ENCODE peak calls at places on chromosome 22, in five cellular contexts. One of them, this sample, is unnamed.

GRCh38 chr22:35947794-35948425 is 80.7 kb downstream of the RBFOX2 start:
- DNase-seq in heart right ventricle: no peak
- DNase-seq in lower leg skin: no peak
- DNase-seq in fibroblast of villous mesenchyme: no peak
- DNase-seq in BJ: no peak
- DNase-seq in this sample: peak

GRCh38 chr22:26770624-26771023 is 113.2 kb downstream of the MIAT start:
- DNase-seq in BJ: no peak
- DNase-seq in fibroblast of villous mesenchyme: peak
- DNase-seq in heart right ventricle: no peak
- DNase-seq in lower leg skin: no peak
- DNase-seq in this sample: no peak

GRCh38 chr22:36258750-36259619 is 6.1 kb downstream of the APOL1 start:
- DNase-seq in lower leg skin: no peak
- DNase-seq in heart right ventricle: no peak
- DNase-seq in fibroblast of villous mesenchyme: peak
- DNase-seq in BJ: no peak
- DNase-seq in this sample: peak

GRCh38 chr22:42519544-42520237 is at the start of gene RRP7A:
- DNase-seq in heart right ventricle: peak
- DNase-seq in fibroblast of villous mesenchyme: peak
- DNase-seq in lower leg skin: peak
- DNase-seq in BJ: no peak
- DNase-seq in this sample: peak

GRCh38 chr22:36075230-36075629 is 46.6 kb upstream of the RBFOX2 start:
- DNase-seq in heart right ventricle: no peak
- DNase-seq in BJ: no peak
- DNase-seq in fibroblast of villous mesenchyme: no peak
- DNase-seq in lower leg skin: no peak
- DNase-seq in this sample: no peak

GRCh38 chr22:46726066-46726985 is 11.7 kb downstream of the CERK start:
- DNase-seq in heart right ventricle: no peak
- DNase-seq in BJ: peak
- DNase-seq in lower leg skin: no peak
- DNase-seq in fibroblast of villous mesenchyme: peak
- DNase-seq in this sample: peak

GRCh38 chr22:49107961-49108530 is 719.6 kb downstream of the BRD1 start:
- DNase-seq in BJ: no peak
- DNase-seq in lower leg skin: peak
- DNase-seq in heart right ventricle: no peak
- DNase-seq in fibroblast of villous mesenchyme: no peak
- DNase-seq in this sample: no peak

GRCh38 chr22:35343664-35344550 is 37.0 kb upstream of the HMOX1 start:
- DNase-seq in lower leg skin: no peak
- DNase-seq in fibroblast of villous mesenchyme: no peak
- DNase-seq in heart right ventricle: no peak
- DNase-seq in BJ: no peak
- DNase-seq in this sample: no peak

GRCh38 chr22:49850021-49850911 is 3.4 kb upstream of the ZBED4 start:
- DNase-seq in fibroblast of villous mesenchyme: no peak
- DNase-seq in BJ: no peak
- DNase-seq in lower leg skin: no peak
- DNase-seq in heart right ventricle: no peak
- DNase-seq in this sample: no peak

GRCh38 chr22:27337676-27338075 is 463.9 kb downstream of the MN1 start:
- DNase-seq in lower leg skin: no peak
- DNase-seq in BJ: no peak
- DNase-seq in fibroblast of villous mesenchyme: no peak
- DNase-seq in heart right ventricle: no peak
- DNase-seq in this sample: no peak

GRCh38 chr22:39490966-39491680 is 11.0 kb upstream of the MIEF1 start:
- DNase-seq in heart right ventricle: no peak
- DNase-seq in fibroblast of villous mesenchyme: no peak
- DNase-seq in BJ: no peak
- DNase-seq in lower leg skin: no peak
- DNase-seq in this sample: no peak
- H3K4me3 ChIP-seq in heart right ventricle: no peak
- H3K4me3 ChIP-seq in fibroblast of villous mesenchyme: no peak
- H3K4me3 ChIP-seq in BJ: no peak
- H3K4me3 ChIP-seq in lower leg skin: no peak
- H3K4me3 ChIP-seq in this sample: no peak

DNA sequence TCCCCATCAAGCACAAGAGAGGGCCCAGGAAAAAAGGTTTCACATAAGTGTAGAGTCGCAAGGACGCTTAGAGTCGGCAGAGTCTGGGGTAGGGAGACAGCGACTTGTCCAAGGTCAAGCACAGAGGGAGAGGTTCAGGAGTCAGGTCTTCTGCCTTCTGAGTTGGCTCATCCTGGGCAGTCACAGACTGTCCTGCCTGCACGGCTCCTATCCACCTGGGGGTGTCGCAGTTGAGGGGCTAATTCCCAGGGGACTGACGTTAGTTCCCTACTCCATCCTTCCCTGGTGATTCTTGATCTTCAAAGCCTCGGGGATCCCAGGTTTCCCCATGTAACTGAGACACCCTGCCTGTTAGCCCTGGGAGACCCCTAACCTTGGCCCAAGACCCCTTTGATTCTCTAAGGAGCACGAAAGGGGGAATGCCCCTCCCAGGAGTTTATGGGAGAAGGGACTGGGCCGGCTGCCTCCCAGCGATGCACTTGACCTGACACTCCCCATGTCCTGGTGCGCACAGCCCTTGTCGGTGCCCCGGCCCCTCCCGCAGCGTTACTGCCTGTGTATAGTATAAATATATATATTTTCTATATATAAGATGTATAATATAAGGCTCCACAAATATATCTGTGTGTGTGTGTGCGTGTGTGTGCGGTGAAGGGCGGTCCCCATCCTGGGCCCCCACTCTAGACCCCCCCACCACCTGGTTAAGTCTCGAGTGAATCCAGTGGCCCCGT is 14.7 kb upstream of the TAB1 start:
- DNase-seq in BJ: no peak
- DNase-seq in lower leg skin: no peak
- DNase-seq in fibroblast of villous mesenchyme: peak
- DNase-seq in heart right ventricle: no peak
- DNase-seq in this sample: no peak
- TF ChIP-seq CTCF in BJ: peak
- TF ChIP-seq CTCF in lower leg skin: no peak
- TF ChIP-seq CTCF in fibroblast of villous mesenchyme: peak
- TF ChIP-seq CTCF in heart right ventricle: peak
- TF ChIP-seq CTCF in this sample: peak

DNA sequence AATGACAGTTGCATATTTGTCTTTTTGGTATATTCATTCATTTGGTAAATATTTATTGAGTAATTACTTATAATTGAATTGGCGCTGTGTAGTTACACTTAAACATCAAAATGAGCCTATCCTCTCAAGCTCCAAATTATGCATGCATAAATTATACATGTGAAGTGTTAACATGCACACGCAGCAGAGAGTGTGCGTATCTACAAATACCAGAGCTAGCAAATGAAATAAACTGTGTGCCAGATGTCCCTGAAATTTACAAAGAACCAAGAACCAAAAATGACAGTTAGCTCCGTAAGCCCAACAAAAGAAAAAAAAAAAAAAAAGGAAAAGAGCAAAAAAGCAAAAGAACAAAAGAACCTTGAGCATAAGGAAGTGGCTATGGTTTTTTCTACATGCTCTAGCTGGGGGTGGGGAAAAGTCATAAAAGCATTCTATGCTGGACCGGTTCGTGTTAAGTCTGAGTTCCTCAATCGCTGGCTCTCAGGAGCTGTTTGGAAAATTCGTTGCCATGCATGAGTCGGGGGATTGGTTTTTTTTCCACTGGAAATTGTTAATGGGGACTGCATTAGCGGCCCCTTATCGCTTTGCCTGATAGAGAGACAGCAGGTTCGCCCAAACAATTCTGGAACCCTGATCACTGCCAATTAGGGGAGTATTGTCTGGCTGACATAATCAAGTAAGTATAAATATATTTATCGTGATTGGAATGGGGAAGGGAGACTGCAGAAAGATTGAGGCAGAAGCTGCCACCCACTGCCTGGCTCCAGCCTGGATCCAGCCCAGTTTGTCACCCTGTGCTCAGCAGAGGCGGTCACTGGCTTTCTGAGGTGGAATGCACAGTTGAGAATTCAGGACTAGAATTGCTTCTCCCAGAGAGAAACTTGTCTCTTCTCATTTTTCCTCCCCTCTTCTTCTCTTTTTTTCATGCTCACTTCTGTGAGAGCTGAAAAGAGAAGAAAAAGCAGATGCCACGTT is 25.6 kb downstream of the GRAP2 start:
- DNase-seq in BJ: no peak
- DNase-seq in lower leg skin: no peak
- DNase-seq in fibroblast of villous mesenchyme: no peak
- DNase-seq in heart right ventricle: no peak
- DNase-seq in this sample: no peak
- H3K4me3 ChIP-seq in BJ: no peak
- H3K4me3 ChIP-seq in lower leg skin: no peak
- H3K4me3 ChIP-seq in fibroblast of villous mesenchyme: no peak
- H3K4me3 ChIP-seq in heart right ventricle: no peak
- H3K4me3 ChIP-seq in this sample: no peak

GRCh38 chr22:40826984-40827741 is 8.0 kb upstream of the SLC25A17 start:
- DNase-seq in fibroblast of villous mesenchyme: no peak
- DNase-seq in lower leg skin: no peak
- DNase-seq in heart right ventricle: no peak
- DNase-seq in BJ: no peak
- DNase-seq in this sample: no peak
- TF ChIP-seq CTCF in fibroblast of villous mesenchyme: no peak
- TF ChIP-seq CTCF in lower leg skin: no peak
- TF ChIP-seq CTCF in heart right ventricle: no peak
- TF ChIP-seq CTCF in BJ: no peak
- TF ChIP-seq CTCF in this sample: no peak

GRCh38 chr22:37731804-37732471 is 35.1 kb downstream of the TRIOBP start:
- DNase-seq in fibroblast of villous mesenchyme: no peak
- DNase-seq in lower leg skin: no peak
- DNase-seq in heart right ventricle: no peak
- DNase-seq in BJ: no peak
- DNase-seq in this sample: no peak
- H3K4me3 ChIP-seq in fibroblast of villous mesenchyme: no peak
- H3K4me3 ChIP-seq in lower leg skin: no peak
- H3K4me3 ChIP-seq in heart right ventricle: no peak
- H3K4me3 ChIP-seq in BJ: no peak
- H3K4me3 ChIP-seq in this sample: no peak

GRCh38 chr22:22167791-22168189 is 76.8 kb upstream of the VPREB1 start:
- DNase-seq in fibroblast of villous mesenchyme: no peak
- DNase-seq in lower leg skin: no peak
- DNase-seq in BJ: no peak
- DNase-seq in heart right ventricle: no peak
- DNase-seq in this sample: no peak

GRCh38 chr22:22168190-22168940 is 76.2 kb upstream of the VPREB1 start:
- DNase-seq in fibroblast of villous mesenchyme: peak
- DNase-seq in lower leg skin: no peak
- DNase-seq in BJ: no peak
- DNase-seq in heart right ventricle: no peak
- DNase-seq in this sample: peak

GRCh38 chr22:22169923-22170322 is 74.7 kb upstream of the VPREB1 start:
- DNase-seq in BJ: no peak
- DNase-seq in lower leg skin: no peak
- DNase-seq in heart right ventricle: no peak
- DNase-seq in fibroblast of villous mesenchyme: no peak
- DNase-seq in this sample: no peak

GRCh38 chr22:22166941-22167713 is 77.5 kb upstream of the VPREB1 start:
- DNase-seq in lower leg skin: no peak
- DNase-seq in heart right ventricle: no peak
- DNase-seq in fibroblast of villous mesenchyme: no peak
- DNase-seq in BJ: no peak
- DNase-seq in this sample: no peak

DNA sequence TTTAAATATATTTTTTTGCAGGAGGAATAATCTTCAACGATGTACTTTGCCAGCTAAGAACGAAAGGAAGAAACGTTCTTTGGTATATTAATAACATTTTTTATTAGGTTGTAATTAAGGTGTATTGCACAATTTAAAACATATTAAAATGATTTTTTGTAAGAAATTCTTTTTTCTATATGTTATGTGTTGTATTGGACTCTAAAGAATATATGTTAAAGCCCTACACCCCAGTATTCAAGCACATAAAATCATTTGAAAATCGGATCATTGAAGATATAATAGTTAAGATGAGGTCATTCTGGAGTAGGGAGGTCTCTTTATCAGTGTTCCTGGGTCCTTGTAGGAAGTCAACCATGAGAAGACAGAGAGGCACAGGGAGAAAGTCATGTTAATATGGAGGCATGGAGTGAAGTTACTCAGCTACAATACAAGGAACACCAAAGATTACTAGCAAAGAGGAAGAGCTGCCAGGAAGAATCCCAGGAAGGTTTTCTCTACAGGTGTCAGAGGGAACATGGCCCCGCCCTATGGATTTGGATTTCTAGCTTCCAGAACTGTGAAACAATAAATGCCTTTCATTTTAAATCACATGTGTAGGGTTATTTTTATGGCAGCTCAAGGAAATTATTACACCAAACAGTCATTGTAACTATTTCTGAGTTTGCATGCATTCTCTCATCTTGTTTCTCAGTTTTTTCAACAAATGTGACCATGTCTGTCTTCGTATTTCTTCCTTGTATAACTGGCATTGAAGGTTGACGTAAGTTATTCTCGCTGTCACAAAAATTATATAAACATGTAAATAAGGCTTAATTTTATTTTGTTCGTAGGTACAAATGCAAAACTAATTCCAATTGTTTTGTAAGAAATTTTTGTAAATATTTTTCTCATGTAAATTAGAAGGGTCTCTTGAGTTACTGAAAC is 75.4 kb upstream of the VPREB1 start:
- DNase-seq in heart right ventricle: no peak
- DNase-seq in fibroblast of villous mesenchyme: no peak
- DNase-seq in lower leg skin: no peak
- DNase-seq in BJ: no peak
- DNase-seq in this sample: no peak
- TF ChIP-seq CTCF in heart right ventricle: no peak
- TF ChIP-seq CTCF in fibroblast of villous mesenchyme: no peak
- TF ChIP-seq CTCF in lower leg skin: no peak
- TF ChIP-seq CTCF in BJ: no peak
- TF ChIP-seq CTCF in this sample: no peak

GRCh38 chr22:38204784-38205183 is 3.0 kb downstream of the MAFF start:
- DNase-seq in BJ: no peak
- DNase-seq in fibroblast of villous mesenchyme: no peak
- DNase-seq in lower leg skin: no peak
- DNase-seq in heart right ventricle: no peak
- DNase-seq in this sample: no peak
- H3K4me3 ChIP-seq in BJ: peak
- H3K4me3 ChIP-seq in fibroblast of villous mesenchyme: no peak
- H3K4me3 ChIP-seq in lower leg skin: no peak
- H3K4me3 ChIP-seq in heart right ventricle: no peak
- H3K4me3 ChIP-seq in this sample: no peak

DNA sequence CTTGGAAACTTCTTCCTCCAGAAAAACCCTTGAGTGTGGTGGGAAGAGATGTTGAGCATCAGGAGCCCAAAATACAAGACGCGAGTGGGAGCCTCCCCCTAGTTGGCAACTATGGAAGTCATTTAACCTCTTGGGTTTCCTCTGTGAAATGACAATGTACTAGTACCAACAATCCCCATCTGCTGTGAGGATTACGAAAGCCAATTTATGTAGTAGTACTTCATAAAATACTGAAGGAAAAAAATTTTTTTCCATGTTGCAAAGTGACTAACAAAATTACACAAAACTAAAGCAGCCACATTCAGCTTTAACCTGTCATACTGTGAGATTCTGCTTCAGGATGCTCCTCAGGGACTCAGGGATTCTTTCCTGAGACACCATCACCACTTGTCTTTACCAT is 595 bp upstream of the SLC25A17 start:
- DNase-seq in heart right ventricle: no peak
- DNase-seq in fibroblast of villous mesenchyme: peak
- DNase-seq in lower leg skin: no peak
- DNase-seq in BJ: no peak
- DNase-seq in this sample: no peak
- TF ChIP-seq CTCF in heart right ventricle: no peak
- TF ChIP-seq CTCF in fibroblast of villous mesenchyme: no peak
- TF ChIP-seq CTCF in lower leg skin: no peak
- TF ChIP-seq CTCF in BJ: no peak
- TF ChIP-seq CTCF in this sample: no peak

This sample was measured in astrocyte of the spinal cord.